ENCODE peak calls at places on chromosome 2, in eight cellular contexts. E is stomach; K is right cardiac atrium; H is fibroblast of villous mesenchyme; W is colonic mucosa; P is effector memory CD4-positive, alpha-beta T cell; N is fibroblast of pulmonary artery; B is CD8-positive, alpha-beta T cell. T is an unnamed sample.

GRCh38 chr2:240925576-240926515 is 19.7 kb downstream of the CROCC2 start:
- DNase-seq in E (peak; percentile 25), K (peak; percentile 41), H (no peak), W (peak; percentile 18), P (no peak), N (no peak), B (no peak), T (no peak)

GRCh38 chr2:2867371-2867770 is 510.2 kb downstream of the EIPR1 start:
- DNase-seq in E (no peak), K (no peak), H (no peak), W (no peak), P (no peak), N (no peak), B (no peak), T (no peak)

GRCh38 chr2:11836647-11837219 is 90.3 kb downstream of the LPIN1 start:
- DNase-seq in E (no peak), K (no peak), H (no peak), W (no peak), P (no peak), N (no peak), B (no peak), T (no peak)

GRCh38 chr2:19124135-19124534 is 234.3 kb downstream of the OSR1 start:
- DNase-seq in E (no peak), K (no peak), H (peak; percentile 16), W (no peak), P (no peak), N (peak; percentile 61), B (no peak), T (peak; percentile 95)

GRCh38 chr2:20390524-20391123 is 40.0 kb upstream of the PUM2 start:
- DNase-seq in E (no peak), K (no peak), H (no peak), W (no peak), P (no peak), N (no peak), B (no peak), T (no peak)

GRCh38 chr2:169276045-169276444 is 86.3 kb downstream of the LRP2 start:
- DNase-seq in E (no peak), K (no peak), H (no peak), W (no peak), P (no peak), N (peak; percentile 6), B (no peak), T (peak; percentile 14)

GRCh38 chr2:42914314-42914713 is 121.9 kb upstream of the HAAO start:
- DNase-seq in E (no peak), K (no peak), H (no peak), W (peak; percentile 69), P (no peak), N (no peak), B (no peak), T (no peak)

GRCh38 chr2:46942143-46942526 is 26.5 kb upstream of the MCFD2 start:
- DNase-seq in E (peak; percentile 50), K (peak; percentile 70), H (peak; percentile 27), W (peak; percentile 68), P (peak; percentile 68), N (no peak), B (peak; percentile 45), T (peak; percentile 43)

GRCh38 chr2:219025637-219026585 is 15.4 kb downstream of the CFAP65 start:
- DNase-seq in E (no peak), K (no peak), H (no peak), W (no peak), P (no peak), N (no peak), B (no peak), T (no peak)

GRCh38 chr2:175621847-175622246 is 380.2 kb downstream of the LNPK start:
- DNase-seq in E (no peak), K (no peak), H (no peak), W (no peak), P (no peak), N (no peak), B (no peak), T (no peak)

GRCh38 chr2:122203523-122203922 is 448.1 kb downstream of the TSN start:
- DNase-seq in E (no peak), K (no peak), H (peak; percentile 3), W (no peak), P (no peak), N (peak; percentile 90), B (no peak), T (peak; percentile 95)

GRCh38 chr2:168849610-168850009 is 40.6 kb downstream of the SPC25 start:
- DNase-seq in E (peak; percentile 33), K (peak; percentile 55), H (peak; percentile 15), W (peak; percentile 55), P (no peak), N (peak; percentile 65), B (no peak), T (peak; percentile 59)

GRCh38 chr2:235992024-235992423 is 176.2 kb downstream of the GBX2 start:
- DNase-seq in E (no peak), K (no peak), H (no peak), W (no peak), P (no peak), N (no peak), B (no peak), T (no peak)

GRCh38 chr2:192053921-192054320 is 140.8 kb downstream of the TMEFF2 start:
- DNase-seq in E (no peak), K (no peak), H (no peak), W (no peak), P (no peak), N (no peak), B (no peak), T (no peak)

GRCh38 chr2:197092431-197092830 is 165.9 kb upstream of the PGAP1 start:
- DNase-seq in E (no peak), K (no peak), H (peak; percentile 88), W (peak; percentile 26), P (no peak), N (peak; percentile 84), B (no peak), T (peak; percentile 83)

GRCh38 chr2:71784734-71785549 is 331.6 kb downstream of the DYSF start:
- DNase-seq in E (no peak), K (no peak), H (no peak), W (peak; percentile 23), P (no peak), N (no peak), B (no peak), T (peak; percentile 43)

GRCh38 chr2:4803396-4803795 is 888.8 kb upstream of the SOX11 start:
- DNase-seq in E (no peak), K (no peak), H (no peak), W (no peak), P (no peak), N (no peak), B (no peak), T (no peak)

GRCh38 chr2:241184901-241185300 is 3.6 kb upstream of the ANO7 start:
- DNase-seq in E (no peak), K (no peak), H (no peak), W (no peak), P (no peak), N (no peak), B (no peak), T (no peak)

GRCh38 chr2:85605406-85606115 is 3.1 kb upstream of the TMEM150A start:
- DNase-seq in E (no peak), K (no peak), H (peak; percentile 93), W (no peak), P (no peak), N (peak; percentile 93), B (no peak), T (peak; percentile 92)

DNA sequence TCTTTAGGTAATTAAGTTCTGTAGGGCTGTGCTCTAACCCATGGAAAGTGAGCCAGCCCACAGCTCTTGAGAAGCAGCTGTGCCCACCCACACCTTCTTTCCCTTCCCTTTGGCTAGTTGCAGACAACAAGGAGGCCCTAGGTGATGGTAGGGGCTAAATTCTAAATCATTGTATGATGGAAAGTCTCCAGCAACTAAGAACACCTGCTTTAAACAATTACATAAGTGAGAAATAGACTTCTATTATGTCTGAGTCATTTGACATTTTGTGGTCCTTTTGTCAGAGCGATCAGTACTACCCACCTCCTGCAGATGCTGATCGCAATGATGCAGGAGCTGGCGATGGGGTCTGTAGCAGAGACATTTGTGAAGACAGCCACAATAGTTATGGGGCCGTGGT is 79.6 kb downstream of the TEX51 start:
- DNase-seq in E (no peak), K (no peak), H (no peak), W (no peak), P (no peak), N (no peak), B (no peak), T (no peak)
- H3K4me3 ChIP-seq in E (no peak overlapping the region), K (no peak overlapping the region), H (no peak overlapping the region), W (no peak overlapping the region), P (no peak overlapping the region), N (no peak overlapping the region), B (no peak overlapping the region), T (no peak overlapping the region)

GRCh38 chr2:6310186-6310909 is 555.4 kb downstream of the CMPK2 start:
- DNase-seq in E (no peak), K (no peak), H (no peak), W (no peak), P (no peak), N (no peak), B (no peak), T (no peak)
- H3K4me3 ChIP-seq in E (no peak overlapping the region), K (no peak overlapping the region), H (no peak overlapping the region), W (no peak overlapping the region), P (no peak overlapping the region), N (no peak overlapping the region), B (no peak overlapping the region), T (no peak overlapping the region)

DNA sequence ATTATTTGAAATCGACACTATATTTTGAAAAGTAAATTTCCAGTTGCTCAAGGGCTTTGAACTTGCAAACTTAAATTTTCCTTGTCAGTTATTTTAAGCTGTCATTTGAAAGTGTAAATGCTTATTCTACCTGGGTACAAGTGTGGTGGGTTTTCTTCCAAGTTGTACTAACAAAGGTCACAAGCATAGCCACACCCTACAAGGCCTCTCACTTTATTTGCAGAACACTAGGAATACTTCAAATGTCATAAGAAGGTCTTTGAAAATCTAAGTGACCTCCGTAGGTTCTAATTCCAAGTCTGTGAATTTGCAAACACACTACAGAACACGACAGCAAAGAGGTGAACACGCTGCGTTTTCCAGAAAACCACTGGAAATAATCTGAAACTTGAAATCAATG is 9.3 kb upstream of the RMDN2 start:
- DNase-seq in E (no peak), K (no peak), H (no peak), W (no peak), P (no peak), N (no peak), B (no peak), T (no peak)
- H3K4me3 ChIP-seq in E (no peak overlapping the region), K (no peak overlapping the region), H (no peak overlapping the region), W (no peak overlapping the region), P (no peak overlapping the region), N (no peak overlapping the region), B (no peak overlapping the region), T (no peak overlapping the region)

GRCh38 chr2:88591684-88592083 is 35.6 kb downstream of the EIF2AK3 start:
- DNase-seq in E (no peak), K (no peak), H (no peak), W (no peak), P (no peak), N (no peak), B (no peak), T (no peak)
- H3K4me3 ChIP-seq in E (no peak overlapping the region), K (no peak overlapping the region), H (no peak overlapping the region), W (no peak overlapping the region), P (no peak overlapping the region), N (no peak overlapping the region), B (no peak overlapping the region), T (no peak overlapping the region)

T was measured in cardiac fibroblast.